ENCODE peak calls at places on chromosomes 3 and 15, in four cellular contexts. One of them, this sample, is unnamed.

GRCh38 chr15:64634576-64635485 is 140.6 kb downstream of the RBPMS2 start:
- DNase-seq in small intestine: no peak
- DNase-seq in amygdala: no peak
- DNase-seq in GDM1: no peak
- DNase-seq in this sample: peak

GRCh38 chr3:114216186-114216970 is 21.0 kb downstream of the ZNF80 start:
- DNase-seq in small intestine: no peak
- DNase-seq in amygdala: no peak
- DNase-seq in GDM1: no peak
- DNase-seq in this sample: no peak

GRCh38 chr3:46908294-46908985 is 30.9 kb downstream of the PTH1R start:
- DNase-seq in small intestine: no peak
- DNase-seq in amygdala: no peak
- DNase-seq in GDM1: no peak
- DNase-seq in this sample: no peak

GRCh38 chr3:27666277-27666676 is 55.8 kb downstream of the EOMES start:
- DNase-seq in small intestine: no peak
- DNase-seq in amygdala: no peak
- DNase-seq in GDM1: no peak
- DNase-seq in this sample: no peak

GRCh38 chr3:38658886-38659285 is 9.4 kb upstream of the SCN5A start:
- DNase-seq in small intestine: no peak
- DNase-seq in amygdala: no peak
- DNase-seq in GDM1: no peak
- DNase-seq in this sample: no peak

GRCh38 chr3:14124223-14124614 is 451 bp downstream of the CHCHD4 start:
- DNase-seq in small intestine: peak
- DNase-seq in amygdala: peak
- DNase-seq in GDM1: peak
- DNase-seq in this sample: peak

GRCh38 chr15:39990706-39991105 is 48.3 kb downstream of the SRP14 start:
- DNase-seq in small intestine: no peak
- DNase-seq in amygdala: no peak
- DNase-seq in GDM1: no peak
- DNase-seq in this sample: no peak

GRCh38 chr3:79424811-79425210 is 343.0 kb downstream of the ROBO1 start:
- DNase-seq in small intestine: no peak
- DNase-seq in amygdala: no peak
- DNase-seq in GDM1: no peak
- DNase-seq in this sample: no peak

GRCh38 chr3:134485075-134485536 is 679 bp downstream of the ANAPC13 start:
- DNase-seq in small intestine: peak
- DNase-seq in amygdala: no peak
- DNase-seq in GDM1: no peak
- DNase-seq in this sample: no peak